ENCODE peak calls at places on chromosomes 2 and 18, in eight cellular contexts. B, V, A, G, Y, N, W and E are unnamed samples.

GRCh38 chr2:85799215-85799956 is 45.6 kb downstream of the ATOH8 start:
- DNase-seq in B (no peak), V (no peak), A (no peak), G (no peak), Y (no peak), N (no peak), W (no peak), E (no peak)

GRCh38 chr18:53886066-53886465 is 338.4 kb downstream of the MBD2 start:
- DNase-seq in B (no peak), V (no peak), A (no peak), G (no peak), Y (no peak), N (no peak), W (no peak), E (no peak)

GRCh38 chr18:74373428-74373827 is 57.8 kb downstream of the C18orf63 start:
- DNase-seq in B (no peak), V (no peak), A (no peak), G (no peak), Y (no peak), N (no peak), W (peak), E (no peak)

GRCh38 chr2:158131919-158132566 is 30.4 kb downstream of the UPP2 start:
- DNase-seq in B (no peak), V (no peak), A (peak), G (no peak), Y (no peak), N (no peak), W (no peak), E (no peak)

GRCh38 chr2:235333076-235333475 is 160.8 kb upstream of the AGAP1 start:
- DNase-seq in B (no peak), V (no peak), A (no peak), G (no peak), Y (no peak), N (no peak), W (no peak), E (peak)

GRCh38 chr2:71785550-71785951 is 332.2 kb downstream of the DYSF start:
- DNase-seq in B (no peak), V (no peak), A (no peak), G (no peak), Y (no peak), N (no peak), W (peak), E (no peak)

GRCh38 chr2:25324251-25324650 is 17.5 kb downstream of the DNMT3A start:
- DNase-seq in B (no peak), V (no peak), A (no peak), G (no peak), Y (no peak), N (no peak), W (no peak), E (no peak)

GRCh38 chr18:45839415-45840395 is 14.2 kb downstream of the SIGLEC15 start:
- DNase-seq in B (peak), V (peak), A (no peak), G (peak), Y (peak), N (peak), W (no peak), E (peak)

GRCh38 chr2:163469561-163469962 is 266.2 kb downstream of the FIGN start:
- DNase-seq in B (no peak), V (peak), A (no peak), G (peak), Y (peak), N (no peak), W (no peak), E (peak)

GRCh38 chr2:144111443-144111842 is 408.5 kb downstream of the ZEB2 start:
- DNase-seq in B (peak), V (peak), A (no peak), G (no peak), Y (peak), N (no peak), W (no peak), E (peak)

GRCh38 chr18:47168913-47169312 is 7.3 kb downstream of the IER3IP1 start:
- DNase-seq in B (no peak), V (no peak), A (no peak), G (no peak), Y (no peak), N (no peak), W (no peak), E (no peak)

GRCh38 chr2:118291481-118291880 is 203.2 kb downstream of the INSIG2 start:
- DNase-seq in B (no peak), V (no peak), A (no peak), G (no peak), Y (peak), N (no peak), W (no peak), E (peak)

GRCh38 chr2:198383392-198383791 is 579.0 kb downstream of the PLCL1 start:
- DNase-seq in B (no peak), V (no peak), A (no peak), G (no peak), Y (peak), N (no peak), W (no peak), E (no peak)

GRCh38 chr18:48949051-48949605 is 1.6 kb downstream of the SMAD7 start:
- DNase-seq in B (peak), V (no peak), A (peak), G (no peak), Y (no peak), N (peak), W (peak), E (no peak)

GRCh38 chr2:112601754-112602153 is 17.3 kb downstream of the CHCHD5 start:
- DNase-seq in B (no peak), V (no peak), A (no peak), G (no peak), Y (no peak), N (no peak), W (no peak), E (no peak)

GRCh38 chr2:239329284-239329971 is 71.4 kb downstream of the HDAC4 start:
- DNase-seq in B (no peak), V (no peak), A (no peak), G (no peak), Y (no peak), N (no peak), W (no peak), E (no peak)

DNA sequence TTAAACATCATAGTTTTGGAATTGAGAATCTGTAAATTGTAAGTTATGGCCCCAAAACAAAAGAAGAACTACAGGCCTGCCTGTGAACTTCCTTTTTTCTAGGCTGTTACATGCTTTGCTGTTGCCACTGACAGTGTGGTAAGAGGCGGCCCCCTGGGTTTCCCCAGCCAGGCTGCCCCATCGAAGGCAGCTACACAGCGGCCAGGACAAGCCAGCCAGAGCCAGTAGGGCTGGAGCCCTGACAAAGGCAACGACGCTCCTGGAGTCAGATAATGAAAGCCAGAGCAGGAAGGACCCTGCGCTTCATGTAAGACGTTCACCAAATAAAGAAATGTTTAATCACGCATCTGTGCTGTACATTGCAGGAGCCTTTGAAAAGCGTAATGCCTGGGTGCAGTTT is 55.0 kb downstream of the ANKRD44 start:
- DNase-seq in B (no peak), V (peak), A (peak), G (peak), Y (peak), N (peak), W (peak), E (peak)
- H3K4me3 ChIP-seq in B (no peak), V (peak), A (no peak), G (no peak), Y (no peak), N (peak), W (no peak), E (peak)

DNA sequence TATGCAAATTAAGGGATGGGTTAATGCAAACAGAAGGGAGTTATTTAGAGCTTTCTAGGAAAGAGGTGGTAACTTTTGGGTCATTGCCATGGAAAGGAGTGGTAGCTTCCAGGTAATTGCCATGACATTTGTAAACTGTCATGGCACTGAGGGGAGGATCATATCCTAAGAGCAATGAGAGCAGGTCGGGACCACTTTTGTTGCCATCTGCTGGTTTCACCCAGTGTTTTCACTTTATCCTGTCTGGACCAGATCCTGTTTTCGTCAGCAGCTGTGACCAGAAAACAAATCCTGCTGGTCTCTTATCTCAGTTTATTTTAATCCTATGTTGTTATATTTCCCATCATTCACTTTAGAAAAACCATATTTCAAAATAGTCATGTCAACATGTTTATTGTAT is 874 bp downstream of the C2orf66 start:
- DNase-seq in B (peak), V (peak), A (no peak), G (peak), Y (no peak), N (peak), W (no peak), E (no peak)
- TF ChIP-seq CTCF in B (no peak), V (peak), A (no peak), G (peak), Y (no peak), N (no peak), W (no peak), E (no peak)

DNA sequence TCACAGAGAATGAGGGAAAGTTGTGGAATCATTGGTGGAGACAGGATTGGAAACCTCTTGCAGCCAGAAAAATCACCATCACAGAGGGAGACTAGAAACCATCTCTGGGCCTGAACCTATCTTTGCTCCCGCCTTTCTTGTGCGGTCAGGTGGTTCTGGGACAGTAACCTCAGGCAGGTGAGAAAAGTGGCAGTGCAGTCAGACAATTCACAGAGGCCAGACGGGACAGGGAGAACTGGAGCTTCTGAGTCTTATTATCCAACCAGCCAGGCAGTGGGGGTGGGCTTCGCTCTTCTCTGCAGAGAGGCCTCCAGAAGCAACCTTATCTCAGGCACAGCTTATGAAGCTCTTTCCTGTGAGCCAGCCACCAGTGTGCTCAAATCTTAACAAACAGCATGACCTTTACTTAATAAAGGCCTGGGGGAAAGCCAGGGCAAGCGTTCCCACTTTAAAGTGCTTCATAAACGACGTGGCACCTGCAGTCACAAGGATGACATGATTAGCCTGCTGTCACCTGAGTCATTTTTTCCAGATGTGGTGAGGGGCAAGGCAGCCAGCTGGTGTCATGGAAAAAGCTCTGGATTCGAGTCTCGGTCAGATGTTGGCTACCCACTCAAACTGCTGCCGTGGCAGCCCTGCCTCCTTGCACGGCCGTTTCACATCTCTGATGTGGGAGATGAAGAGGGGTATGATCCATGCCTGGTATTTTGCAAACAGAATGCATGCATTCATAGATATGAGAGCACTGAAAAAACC is 109.7 kb downstream of the B3GNT2 start:
- DNase-seq in B (peak), V (no peak), A (no peak), G (no peak), Y (no peak), N (peak), W (peak), E (no peak)
- H3K4me3 ChIP-seq in B (no peak), V (no peak), A (no peak), G (no peak), Y (no peak), N (peak), W (no peak), E (no peak)

DNA sequence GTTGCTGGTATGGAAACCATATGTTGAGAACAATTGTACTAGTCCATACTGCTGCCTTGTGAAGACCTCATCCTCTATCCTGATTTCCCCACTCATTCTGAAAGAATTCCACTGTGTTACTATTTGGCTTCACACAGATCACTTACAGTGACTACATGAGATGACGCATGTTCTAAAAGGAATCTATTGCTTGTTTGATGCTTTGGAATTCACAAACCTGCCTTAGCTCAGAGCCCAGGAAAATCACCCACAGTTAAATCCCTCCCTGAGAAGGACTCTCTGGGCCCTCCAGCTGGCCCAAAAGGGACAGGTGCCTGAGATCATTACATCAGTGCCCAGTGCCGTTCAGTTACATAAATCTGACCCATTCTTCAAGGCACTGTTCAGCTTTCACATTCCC is 45.3 kb downstream of the KLHL29 start:
- DNase-seq in B (no peak), V (peak), A (no peak), G (no peak), Y (peak), N (no peak), W (no peak), E (peak)
- TF ChIP-seq CTCF in B (no peak), V (no peak), A (no peak), G (no peak), Y (no peak), N (no peak), W (no peak), E (no peak)

GRCh38 chr2:96412307-96413066 is 76.9 kb downstream of the NCAPH start:
- DNase-seq in B (no peak), V (no peak), A (no peak), G (no peak), Y (no peak), N (no peak), W (peak), E (no peak)
- H3K4me3 ChIP-seq in B (no peak), V (no peak), A (peak), G (no peak), Y (peak), N (no peak), W (peak), E (peak)

GRCh38 chr2:18066894-18067293 is 188.4 kb downstream of the KCNS3 start:
- DNase-seq in B (no peak), V (no peak), A (no peak), G (peak), Y (no peak), N (no peak), W (no peak), E (no peak)
- TF ChIP-seq CTCF in B (no peak), V (no peak), A (no peak), G (no peak), Y (no peak), N (no peak), W (no peak), E (no peak)

DNA sequence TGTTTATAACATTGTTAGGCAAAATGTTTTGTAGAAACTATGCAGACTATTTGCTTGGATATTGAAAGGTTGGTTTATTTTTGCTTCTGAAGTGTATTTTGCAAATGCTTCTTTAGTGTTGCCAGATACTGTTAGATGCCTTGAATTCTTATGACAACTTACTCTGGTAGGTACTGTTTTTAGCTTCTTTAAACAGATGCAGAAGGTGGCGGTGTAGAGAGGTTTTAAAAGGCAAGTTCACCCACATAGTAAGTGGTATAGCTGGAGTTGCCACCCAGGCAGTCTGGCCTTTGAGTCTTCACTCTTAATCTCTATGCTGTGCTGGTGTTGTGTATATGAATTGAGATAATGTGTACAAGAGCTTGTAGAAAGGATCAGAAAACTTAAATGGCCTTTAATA is 3.6 kb downstream of the PCYOX1 start:
- DNase-seq in B (no peak), V (peak), A (no peak), G (no peak), Y (no peak), N (no peak), W (no peak), E (peak)
- H3K4me3 ChIP-seq in B (no peak), V (no peak), A (no peak), G (no peak), Y (no peak), N (no peak), W (no peak), E (no peak)